ENCODE peak calls at places on chromosomes 6 and 20, in six cellular contexts. L, J, B, W, A and K are unnamed samples. For H3K4me1, the result is how much of the 10 kb centered on the place peaks cover.

GRCh38 chr6:139436521-139437348 is 62.3 kb upstream of the CITED2 start:
- DNase-seq in A (no peak), L (no peak), W (no peak), B (no peak), J (no peak), K (no peak)

GRCh38 chr6:31471711-31472110 is 26.2 kb upstream of the MICB start:
- DNase-seq in L (no peak), W (no peak), J (no peak), B (no peak), A (no peak), K (peak)

GRCh38 chr6:25369450-25370086 is 90.4 kb downstream of the CARMIL1 start:
- DNase-seq in L (peak), B (peak), J (no peak), A (no peak), W (no peak), K (no peak)

GRCh38 chr20:50394569-50394968 is 115.6 kb upstream of the PTPN1 start:
- DNase-seq in B (no peak), W (no peak), L (no peak), A (peak), J (no peak), K (no peak)

GRCh38 chr20:19935842-19936241 is 81.3 kb upstream of the NAA20 start:
- DNase-seq in B (no peak), L (peak), W (no peak), A (no peak), J (no peak), K (no peak)

GRCh38 chr20:6074784-6075183 is 20.9 kb upstream of the LRRN4 start:
- DNase-seq in B (no peak), L (no peak), W (no peak), A (no peak), J (no peak), K (no peak)

GRCh38 chr20:49595346-49595745 is 27.4 kb upstream of the PTGIS start:
- DNase-seq in L (no peak), B (no peak), A (no peak), W (no peak), J (no peak), K (no peak)

GRCh38 chr6:91804981-91805380 is 1218.1 kb upstream of the MAP3K7 start:
- DNase-seq in L (no peak), J (no peak), W (no peak), A (no peak), B (no peak), K (no peak)

GRCh38 chr20:49448917-49449316 is 33.6 kb downstream of the KCNB1 start:
- DNase-seq in L (no peak), J (no peak), B (no peak), W (no peak), A (no peak), K (no peak)

GRCh38 chr6:162726997-162727346 is 594 bp downstream of the PRKN start:
- DNase-seq in B (no peak), J (no peak), L (peak), W (no peak), A (no peak), K (no peak)

GRCh38 chr20:44942264-44942973 is 17.8 kb downstream of the TOMM34 start:
- DNase-seq in J (no peak), B (no peak), W (no peak), A (no peak), L (no peak), K (no peak)
- H3K27ac ChIP-seq in J (no peak), B (no peak), W (no peak), A (no peak), L (no peak), K (no peak)

GRCh38 chr6:134176283-134176975 is 124.0 kb upstream of the SLC2A12 start:
- DNase-seq in B (peak), J (no peak), L (no peak), W (peak), A (no peak), K (peak)

GRCh38 chr6:134173936-134174789 is 121.7 kb upstream of the SLC2A12 start:
- DNase-seq in A (peak), L (peak), W (no peak), J (peak), B (peak), K (no peak)

GRCh38 chr6:134174790-134175531 is 122.5 kb upstream of the SLC2A12 start:
- DNase-seq in A (peak), J (peak), L (peak), B (peak), W (peak), K (peak)

GRCh38 chr6:134177236-134177635 is 124.8 kb upstream of the SLC2A12 start:
- DNase-seq in A (no peak), B (no peak), J (no peak), W (no peak), L (no peak), K (no peak)

GRCh38 chr6:134175532-134176282 is 123.3 kb upstream of the SLC2A12 start:
- DNase-seq in J (peak), B (peak), L (peak), W (peak), A (no peak), K (peak)
- H3K4me1 ChIP-seq in J (half or more), B (under half), L (under half), W (under half), A (under half), K (under half)

GRCh38 chr6:39495023-39495422 is 172.5 kb upstream of the KCNK16 start:
- DNase-seq in L (no peak), W (no peak), A (no peak), B (no peak), J (no peak), K (no peak)
- H3K4me3 ChIP-seq in L (no peak), W (no peak), A (no peak), B (no peak), J (no peak), K (no peak)

GRCh38 chr20:31840906-31841816 is 4.2 kb downstream of the FOXS1 start:
- DNase-seq in B (no peak), A (no peak), L (no peak), J (no peak), W (no peak), K (peak)
- H3K27ac ChIP-seq in B (peak), A (no peak), L (peak), J (no peak), W (peak), K (peak)

GRCh38 chr20:58666702-58667101 is 15.6 kb downstream of the STX16 start:
- DNase-seq in J (no peak), B (no peak), L (no peak), W (no peak), A (no peak), K (no peak)
- H3K4me1 ChIP-seq in J (under half), B (under half), L (under half), W (under half), A (under half), K (under half)